ENCODE peak calls at places on chromosomes 11 and 22, in seven cellular contexts. D is adipocyte; Q is activated CD8-positive, alpha-beta memory T cell treated with anti-CD3 and anti-CD28 coated beads for 1 hour; I is thoracic aorta; U is neural progenitor cell; M is nephron progenitor cell; A is NCI-H2081. J is an unnamed sample.
A peak's percentile ranks its signal among the peaks of the same experiment; 100 is the strongest.

GRCh38 chr22:35312198-35313059 is 12.7 kb downstream of the TOM1 start:
- DNase-seq in D (peak; percentile 15), Q (no peak), I (no peak), U (no peak), M (no peak), A (no peak), J (peak; percentile 54)

GRCh38 chr11:123454060-123454651 is 24.1 kb downstream of the GRAMD1B start:
- DNase-seq in D (peak; percentile 59), Q (no peak), I (no peak), U (no peak), M (no peak), A (peak; percentile 60), J (peak; percentile 89)

GRCh38 chr11:32400196-32400595 is 35.1 kb downstream of the WT1 start:
- DNase-seq in D (no peak), Q (no peak), I (no peak), U (no peak), M (no peak), A (no peak), J (peak; percentile 43)

GRCh38 chr22:43262990-43263644 is 76.2 kb upstream of the TTLL12 start:
- DNase-seq in D (no peak), Q (peak; percentile 19), I (no peak), U (no peak), M (peak; percentile 78), A (no peak), J (no peak)

GRCh38 chr11:2783536-2784082 is 83.8 kb upstream of the KCNQ1OT1 start:
- DNase-seq in D (no peak), Q (no peak), I (no peak), U (no peak), M (no peak), A (no peak), J (no peak)

GRCh38 chr22:19325296-19325950 is 33.9 kb upstream of the CLTCL1 start:
- DNase-seq in D (no peak), Q (no peak), I (no peak), U (no peak), M (no peak), A (no peak), J (peak; percentile 42)

GRCh38 chr22:39356464-39356863 is 6.7 kb downstream of the SYNGR1 start:
- DNase-seq in D (no peak), Q (no peak), I (no peak), U (no peak), M (no peak), A (no peak), J (no peak)

GRCh38 chr22:28604961-28605360 is 74.7 kb downstream of the TTC28 start:
- DNase-seq in D (no peak), Q (no peak), I (no peak), U (no peak), M (no peak), A (no peak), J (no peak)

GRCh38 chr11:115316682-115317081 is 187.5 kb downstream of the CADM1 start:
- DNase-seq in D (no peak), Q (no peak), I (no peak), U (no peak), M (no peak), A (no peak), J (no peak)

GRCh38 chr11:86735462-86736302 is 63.3 kb upstream of the ME3 start:
- DNase-seq in D (peak; percentile 74), Q (no peak), I (no peak), U (no peak), M (no peak), A (no peak), J (peak; percentile 87)

GRCh38 chr11:128215238-128215882 is 372.0 kb downstream of the ETS1 start:
- DNase-seq in D (no peak), Q (no peak), I (no peak), U (no peak), M (no peak), A (no peak), J (no peak)

GRCh38 chr11:96319901-96320656 is 22.9 kb downstream of the MAML2 start:
- DNase-seq in D (no peak), Q (no peak), I (no peak), U (no peak), M (no peak), A (no peak), J (no peak)

GRCh38 chr11:88250566-88251080 is 75.4 kb upstream of the RAB38 start:
- DNase-seq in D (no peak), Q (no peak), I (no peak), U (peak; percentile 2), M (no peak), A (peak; percentile 65), J (peak; percentile 17)

GRCh38 chr22:30485362-30485988 is 13.7 kb upstream of the SEC14L3 start:
- DNase-seq in D (peak; percentile 67), Q (peak; percentile 64), I (no peak), U (peak; percentile 76), M (peak; percentile 81), A (peak; percentile 6), J (peak; percentile 54)

GRCh38 chr11:68010058-68011041 is at the start of gene ALDH3B1:
- DNase-seq in D (peak; percentile 97), Q (no peak), I (peak; percentile 58), U (peak; percentile 57), M (peak; percentile 48), A (no peak), J (peak; percentile 88)

GRCh38 chr11:115112779-115113178 is 391.4 kb downstream of the CADM1 start:
- DNase-seq in D (no peak), Q (no peak), I (no peak), U (peak; percentile 74), M (no peak), A (no peak), J (no peak)

GRCh38 chr22:32310777-32311176 is 46.9 kb upstream of the RFPL3 start:
- DNase-seq in D (no peak), Q (no peak), I (no peak), U (no peak), M (no peak), A (no peak), J (no peak)

GRCh38 chr11:119144825-119145476 is 3.9 kb upstream of the ABCG4 start:
- DNase-seq in D (peak; percentile 86), Q (no peak), I (no peak), U (peak; percentile 88), M (peak; percentile 69), A (peak; percentile 62), J (peak; percentile 67)

GRCh38 chr11:132158696-132159095 is 788.3 kb downstream of the NTM start:
- DNase-seq in D (peak; percentile 17), Q (no peak), I (no peak), U (no peak), M (no peak), A (no peak), J (no peak)

GRCh38 chr11:7655253-7656217 is 17.8 kb downstream of the CYB5R2 start:
- DNase-seq in D (no peak), Q (no peak), I (no peak), U (no peak), M (no peak), A (no peak), J (no peak)

GRCh38 chr11:43947815-43948214 is 5.4 kb downstream of the C11orf96 start:
- DNase-seq in D (no peak), Q (no peak), I (no peak), U (no peak), M (peak; percentile 33), A (no peak), J (no peak)

GRCh38 chr22:39534591-39535301 is 2.2 kb upstream of the RPS19BP1 start:
- DNase-seq in D (peak; percentile 91), Q (peak; percentile 75), I (no peak), U (peak; percentile 94), M (peak; percentile 99), A (peak; percentile 62), J (peak; percentile 63)

GRCh38 chr11:119935341-119935925 is 202.5 kb downstream of the TRIM29 start:
- DNase-seq in D (no peak), Q (no peak), I (no peak), U (no peak), M (no peak), A (no peak), J (no peak)

GRCh38 chr22:45602824-45603301 is 68.8 kb upstream of the ATXN10 start:
- DNase-seq in D (peak; percentile 61), Q (no peak), I (no peak), U (peak; percentile 80), M (no peak), A (no peak), J (peak; percentile 53)

GRCh38 chr11:114257621-114258558 is 38.3 kb upstream of the NNMT start:
- DNase-seq in D (peak; percentile 59), Q (no peak), I (no peak), U (peak; percentile 95), M (peak; percentile 64), A (no peak), J (no peak)

GRCh38 chr11:88555018-88555828 is 217.7 kb upstream of the CTSC start:
- DNase-seq in D (peak; percentile 97), Q (no peak), I (no peak), U (no peak), M (no peak), A (peak; percentile 39), J (peak; percentile 100)

GRCh38 chr11:67571443-67571842 is 12.2 kb upstream of the GSTP1 start:
- DNase-seq in D (no peak), Q (no peak), I (no peak), U (no peak), M (no peak), A (no peak), J (no peak)

GRCh38 chr22:19410941-19411689 is 20.4 kb downstream of the HIRA start:
- DNase-seq in D (no peak), Q (no peak), I (no peak), U (no peak), M (no peak), A (no peak), J (no peak)

GRCh38 chr11:61974766-61975631 is 7.6 kb upstream of the FTH1 start:
- DNase-seq in D (no peak), Q (no peak), I (no peak), U (no peak), M (no peak), A (no peak), J (peak; percentile 50)

GRCh38 chr11:103541186-103541795 is 432.1 kb downstream of the DYNC2H1 start:
- DNase-seq in D (no peak), Q (no peak), I (no peak), U (no peak), M (no peak), A (peak; percentile 30), J (no peak)

GRCh38 chr22:27419473-27419872 is 382.1 kb downstream of the MN1 start:
- DNase-seq in D (no peak), Q (no peak), I (no peak), U (no peak), M (no peak), A (no peak), J (peak; percentile 15)